ENCODE peak calls at places on chromosomes 1 and 21, in six cellular contexts. X is Right ventricle myocardium superior; H is retinal pigment epithelial cell; E is NCI-H1092; V is Daoy; R is activated CD4-positive, alpha-beta memory T cell treated with anti-CD3 and anti-CD28 coated beads for 36 hours. L is an unnamed sample.

GRCh38 chr1:219177940-219178339 is 4.3 kb downstream of the LYPLAL1 start:
- DNase-seq in X (no peak), H (no peak), E (no peak), V (no peak), R (no peak), L (no peak)

GRCh38 chr1:161723459-161724149 is 2.3 kb downstream of the FCRLB start:
- DNase-seq in X (no peak), H (no peak), E (no peak), V (no peak), R (no peak), L (no peak)

GRCh38 chr1:94753171-94753972 is 66.8 kb upstream of the SLC44A3 start:
- DNase-seq in X (peak), H (no peak), E (no peak), V (no peak), R (no peak), L (no peak)

GRCh38 chr1:164557270-164557669 is 1.7 kb upstream of the PBX1 start:
- DNase-seq in X (no peak), H (no peak), E (no peak), V (no peak), R (no peak), L (no peak)

GRCh38 chr1:225746361-225747179 is 31.1 kb upstream of the SRP9 start:
- DNase-seq in X (peak), H (peak), E (peak), V (peak), R (no peak), L (no peak)

GRCh38 chr1:213604477-213604876 is 383.3 kb upstream of the PROX1 start:
- DNase-seq in X (no peak), H (no peak), E (no peak), V (no peak), R (no peak), L (no peak)

GRCh38 chr1:49016030-49016991 is 239.6 kb upstream of the BEND5 start:
- DNase-seq in X (no peak), H (no peak), E (no peak), V (no peak), R (no peak), L (no peak)

GRCh38 chr1:100397681-100398080 is 45.4 kb downstream of the CDC14A start:
- DNase-seq in X (no peak), H (no peak), E (no peak), V (no peak), R (no peak), L (no peak)

GRCh38 chr21:45259206-45259795 is 28.4 kb downstream of the POFUT2 start:
- DNase-seq in X (peak), H (no peak), E (peak), V (peak), R (no peak), L (no peak)

GRCh38 chr1:115136106-115136505 is 46.8 kb upstream of the TSPAN2 start:
- DNase-seq in X (no peak), H (no peak), E (no peak), V (peak), R (no peak), L (no peak)

GRCh38 chr1:26705788-26706237 is 10.0 kb downstream of the ARID1A start:
- DNase-seq in X (no peak), H (no peak), E (no peak), V (peak), R (no peak), L (no peak)

GRCh38 chr1:224067621-224068457 is 46.1 kb upstream of the FBXO28 start:
- DNase-seq in X (no peak), H (no peak), E (no peak), V (peak), R (peak), L (no peak)

GRCh38 chr1:216186131-216186530 is 237.1 kb downstream of the USH2A start:
- DNase-seq in X (no peak), H (no peak), E (no peak), V (peak), R (no peak), L (no peak)

GRCh38 chr1:74065081-74065480 is 132.9 kb downstream of the LRRIQ3 start:
- DNase-seq in X (no peak), H (peak), E (no peak), V (no peak), R (no peak), L (no peak)

GRCh38 chr1:77948841-77949424 is 29.9 kb downstream of the FUBP1 start:
- DNase-seq in X (no peak), H (peak), E (no peak), V (no peak), R (no peak), L (no peak)

GRCh38 chr1:194159941-194160340 is 973.5 kb upstream of the B3GALT2 start:
- DNase-seq in X (no peak), H (no peak), E (no peak), V (no peak), R (no peak), L (no peak)